ENCODE peak calls at places on chromosomes 2 and 18, in ten cellular contexts. E is hypothalamus; G is GM12892; F is ELR; D is aorta; U is epithelial cell of esophagus; O is activated CD8-positive, alpha-beta memory T cell treated with anti-CD3 and anti-CD28 coated beads, Interleukin-2, amount 50 U/mL, for 48 hours; C is SK-N-SH; A is cardiac fibroblast; H is activated naive CD4-positive, alpha-beta T cell. I is an unnamed sample.
A peak's percentile ranks its signal among the peaks of the same experiment; 100 is the strongest.

GRCh38 chr2:55837073-55837472 is 86.5 kb downstream of the EFEMP1 start:
- DNase-seq in E (no peak), G (no peak), F (no peak), D (no peak), U (no peak), O (no peak), C (no peak), A (no peak), H (no peak), I (no peak)

GRCh38 chr18:26656944-26657536 is 108.7 kb upstream of the KCTD1 start:
- DNase-seq in E (peak; percentile 87), G (peak; percentile 51), F (peak; percentile 75), D (peak; percentile 93), U (peak; percentile 71), O (peak; percentile 56), C (peak; percentile 80), A (peak; percentile 78), H (no peak), I (no peak)

GRCh38 chr2:43212931-43213330 is 13.5 kb downstream of the ZFP36L2 start:
- DNase-seq in E (no peak), G (no peak), F (no peak), D (no peak), U (no peak), O (no peak), C (no peak), A (no peak), H (no peak), I (no peak)

GRCh38 chr2:160494243-160494642 is 636 bp upstream of the RBMS1 start:
- DNase-seq in E (no peak), G (no peak), F (peak; percentile 5), D (no peak), U (no peak), O (no peak), C (no peak), A (peak; percentile 43), H (no peak), I (no peak)

GRCh38 chr2:226759768-226760167 is 39.9 kb downstream of the IRS1 start:
- DNase-seq in E (no peak), G (no peak), F (no peak), D (no peak), U (no peak), O (no peak), C (no peak), A (no peak), H (no peak), I (no peak)

GRCh38 chr2:45857848-45858520 is 206.5 kb downstream of the PRKCE start:
- DNase-seq in E (no peak), G (no peak), F (no peak), D (no peak), U (no peak), O (no peak), C (no peak), A (no peak), H (no peak), I (no peak)

GRCh38 chr2:117523267-117523666 is 291.2 kb upstream of the DDX18 start:
- DNase-seq in E (no peak), G (no peak), F (no peak), D (peak; percentile 76), U (peak; percentile 52), O (no peak), C (peak; percentile 61), A (no peak), H (no peak), I (no peak)

GRCh38 chr2:36921984-36922383 is 44.4 kb downstream of the STRN start:
- DNase-seq in E (no peak), G (no peak), F (peak; percentile 1), D (no peak), U (no peak), O (no peak), C (no peak), A (no peak), H (no peak), I (no peak)

GRCh38 chr18:46632401-46633089 is 24.5 kb downstream of the LOXHD1 start:
- DNase-seq in E (no peak), G (no peak), F (peak; percentile 57), D (no peak), U (peak; percentile 95), O (no peak), C (no peak), A (no peak), H (no peak), I (no peak)

GRCh38 chr2:69026026-69026425 is 13.0 kb downstream of the ANTXR1 start:
- DNase-seq in E (no peak), G (no peak), F (peak; percentile 56), D (no peak), U (peak; percentile 71), O (no peak), C (no peak), A (peak; percentile 58), H (no peak), I (no peak)

I was measured in GM18507.